ENCODE peak calls at places on chromosomes 13 and 19, in eight cellular contexts. B is HFF-Myc, F is lower leg skin, M is left lung, C is Calu3, E is progenitor cell of endocrine pancreas, S is AG04450, R is body of pancreas. J is an unnamed sample.

GRCh38 chr19:3224346-3225325 is at the start of gene CELF5:
- DNase-seq in E (peak), S (no peak), F (no peak), C (peak), R (peak), B (no peak), M (peak), J (no peak)

GRCh38 chr13:60654405-60654804 is 257.4 kb downstream of the TDRD3 start:
- DNase-seq in E (no peak), F (no peak), M (no peak), S (no peak), R (peak), C (no peak), B (no peak), J (no peak)

GRCh38 chr19:35901854-35902661 is at the start of gene HCST:
- DNase-seq in B (no peak), R (no peak), F (no peak), C (no peak), M (peak), S (no peak), E (no peak), J (no peak)

GRCh38 chr19:50952890-50953289 is at the start of gene KLK5:
- DNase-seq in C (no peak), F (no peak), E (no peak), R (no peak), S (no peak), M (no peak), B (no peak), J (no peak)

GRCh38 chr13:105787518-105788085 is 747.9 kb downstream of the EFNB2 start:
- DNase-seq in F (no peak), C (no peak), S (no peak), M (no peak), B (no peak), E (no peak), R (no peak), J (no peak)

GRCh38 chr19:58228584-58229254 is at the start of gene ZNF544:
- DNase-seq in R (peak), E (peak), M (peak), C (peak), S (peak), B (peak), F (peak), J (peak)

GRCh38 chr13:35502456-35502855 is 26.0 kb upstream of the MAB21L1 start:
- DNase-seq in M (no peak), S (no peak), B (no peak), R (no peak), C (no peak), F (no peak), E (no peak), J (no peak)

GRCh38 chr13:111532111-111532510 is 211.7 kb downstream of the TEX29 start:
- DNase-seq in B (no peak), S (no peak), F (no peak), C (no peak), M (no peak), R (no peak), E (no peak), J (no peak)

GRCh38 chr19:31659897-31660210 is 310.6 kb upstream of the TSHZ3 start:
- DNase-seq in E (no peak), R (no peak), B (no peak), C (no peak), S (no peak), M (no peak), F (no peak), J (no peak)

GRCh38 chr13:20340759-20341161 is 108.6 kb upstream of the GJB6 start:
- DNase-seq in E (no peak), F (peak), C (no peak), R (no peak), M (peak), B (no peak), S (no peak), J (peak)

GRCh38 chr13:39864221-39864620 is 208.8 kb downstream of the COG6 start:
- DNase-seq in F (no peak), B (no peak), R (no peak), M (no peak), E (no peak), C (no peak), S (no peak), J (no peak)

GRCh38 chr13:30158774-30159445 is 148.4 kb downstream of the KATNAL1 start:
- DNase-seq in F (no peak), E (no peak), B (peak), R (no peak), S (peak), C (peak), M (no peak), J (no peak)

GRCh38 chr13:113820813-113821651 is 42.8 kb downstream of the GAS6 start:
- DNase-seq in F (peak), R (no peak), B (peak), E (no peak), M (peak), C (no peak), S (peak), J (peak)

GRCh38 chr19:54882758-54883157 is 8.7 kb downstream of the FCAR start:
- DNase-seq in E (no peak), S (no peak), F (no peak), M (no peak), B (no peak), C (no peak), R (no peak), J (no peak)

GRCh38 chr13:37058801-37059135 is 720 bp downstream of the SUPT20H start:
- DNase-seq in E (no peak), F (no peak), M (no peak), C (peak), S (no peak), B (no peak), R (no peak), J (no peak)

GRCh38 chr13:46795321-46795720 is 1.6 kb downstream of the ESD start:
- DNase-seq in M (no peak), B (no peak), F (no peak), S (no peak), R (no peak), C (no peak), E (no peak), J (no peak)

GRCh38 chr13:106566682-106567420 is 1.1 kb downstream of the ARGLU1 start:
- DNase-seq in C (peak), S (no peak), R (peak), E (peak), B (peak), F (peak), M (no peak), J (peak)

GRCh38 chr13:34412817-34413365 is 529.2 kb upstream of the NBEA start:
- DNase-seq in S (no peak), C (peak), E (no peak), R (no peak), F (no peak), B (no peak), M (no peak), J (no peak)

GRCh38 chr19:16117594-16118033 is 5.9 kb downstream of the RAB8A start:
- DNase-seq in M (no peak), R (no peak), S (no peak), B (no peak), F (no peak), E (no peak), C (no peak), J (no peak)
- TF ChIP-seq CTCF in M (no peak), R (no peak), S (peak), B (no peak), F (no peak), E (no peak), C (no peak), J (no peak)

DNA sequence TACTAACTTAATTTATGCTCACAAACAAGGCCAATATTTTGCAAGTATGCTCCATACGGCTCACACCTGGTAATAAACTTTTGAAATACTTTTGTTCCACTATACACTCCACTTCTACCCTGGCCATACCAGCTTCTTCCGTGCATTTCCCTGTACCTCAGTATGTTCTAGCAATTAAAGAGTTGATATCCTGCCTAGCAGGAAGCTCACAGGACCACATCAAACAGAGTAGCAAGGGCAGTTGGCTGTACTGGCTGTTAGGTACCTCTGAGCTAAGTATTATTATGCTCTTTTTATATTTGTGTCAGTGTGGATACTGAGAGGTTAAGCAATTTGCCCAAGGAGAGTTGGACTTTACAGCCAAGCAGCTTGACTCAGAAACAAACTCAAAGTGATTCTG is 257.7 kb downstream of the SLITRK6 start:
- DNase-seq in M (no peak), R (no peak), B (no peak), S (no peak), C (no peak), F (no peak), E (no peak), J (no peak)
- TF ChIP-seq CTCF in M (no peak), R (no peak), B (no peak), S (no peak), C (no peak), F (no peak), E (no peak), J (no peak)

GRCh38 chr13:43195551-43195950 is 172.2 kb downstream of the DNAJC15 start:
- DNase-seq in F (no peak), B (no peak), C (no peak), S (no peak), M (no peak), R (no peak), E (no peak), J (no peak)
- TF ChIP-seq CTCF in F (no peak), B (peak), C (no peak), S (no peak), M (no peak), R (no peak), E (no peak), J (no peak)

GRCh38 chr19:37987356-37988332 is 80.6 kb downstream of the SIPA1L3 start:
- DNase-seq in E (no peak), S (no peak), C (no peak), M (no peak), B (no peak), R (no peak), F (no peak), J (no peak)
- TF ChIP-seq CTCF in E (peak), S (peak), C (peak), M (no peak), B (peak), R (no peak), F (no peak), J (no peak)

GRCh38 chr19:48752511-48753365 is at the start of gene FUT1:
- DNase-seq in R (peak), E (peak), C (peak), S (no peak), B (no peak), M (peak), F (peak), J (no peak)
- TF ChIP-seq CTCF in R (peak), E (peak), C (peak), S (no peak), B (no peak), M (no peak), F (no peak), J (no peak)

GRCh38 chr13:93227906-93228801 is 1.5 kb downstream of the GPC6 start:
- DNase-seq in B (no peak), E (peak), C (no peak), M (peak), F (peak), S (no peak), R (no peak), J (peak)
- TF ChIP-seq CTCF in B (peak), E (peak), C (no peak), M (no peak), F (no peak), S (peak), R (no peak), J (peak)

GRCh38 chr13:26117620-26118019 is 65.8 kb upstream of the SHISA2 start:
- DNase-seq in C (no peak), S (no peak), E (no peak), M (no peak), F (no peak), B (no peak), R (no peak), J (no peak)

GRCh38 chr13:26111797-26112196 is 60.0 kb upstream of the SHISA2 start:
- DNase-seq in C (no peak), E (no peak), M (no peak), S (no peak), B (no peak), R (no peak), F (no peak), J (no peak)

GRCh38 chr13:26112843-26113242 is 61.0 kb upstream of the SHISA2 start:
- DNase-seq in M (no peak), R (no peak), E (no peak), B (no peak), C (no peak), S (no peak), F (no peak), J (no peak)
- TF ChIP-seq CTCF in M (no peak), R (no peak), E (peak), B (peak), C (peak), S (peak), F (no peak), J (no peak)

GRCh38 chr13:53784331-53784730 is 755.7 kb downstream of the OLFM4 start:
- DNase-seq in M (no peak), R (no peak), S (no peak), F (no peak), B (no peak), E (no peak), C (no peak), J (no peak)

GRCh38 chr13:53781941-53782340 is 753.3 kb downstream of the OLFM4 start:
- DNase-seq in R (no peak), F (no peak), S (no peak), M (no peak), C (no peak), B (no peak), E (no peak), J (no peak)

GRCh38 chr13:53778937-53779336 is 750.3 kb downstream of the OLFM4 start:
- DNase-seq in C (no peak), F (no peak), S (no peak), M (no peak), R (no peak), B (no peak), E (no peak), J (no peak)

GRCh38 chr13:53783466-53783865 is 754.9 kb downstream of the OLFM4 start:
- DNase-seq in R (no peak), E (no peak), B (no peak), C (no peak), F (no peak), S (no peak), M (peak), J (no peak)

GRCh38 chr13:53782400-53783030 is 753.9 kb downstream of the OLFM4 start:
- DNase-seq in F (no peak), M (no peak), B (peak), E (peak), R (peak), C (peak), S (no peak), J (no peak)
- TF ChIP-seq CTCF in F (no peak), M (peak), B (peak), E (peak), R (peak), C (peak), S (peak), J (peak)

DNA sequence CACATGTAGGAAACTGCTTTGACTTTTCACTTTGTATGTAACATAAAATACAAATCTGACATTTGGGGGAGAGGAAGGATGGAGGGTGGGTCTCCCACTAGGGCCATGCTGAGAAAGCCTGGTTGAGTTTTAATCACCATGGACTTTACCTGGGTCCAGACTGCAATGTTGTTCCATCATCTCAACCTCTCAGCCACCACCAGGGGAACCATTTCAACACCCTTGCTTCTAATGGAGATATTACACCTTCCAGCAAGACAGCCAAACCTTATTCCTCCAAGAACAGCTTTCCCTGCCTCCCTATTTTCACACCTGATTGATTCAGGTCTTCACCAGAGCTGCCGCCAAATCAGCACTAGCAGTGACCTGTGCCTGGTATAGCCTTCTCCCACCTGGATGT is 56.0 kb downstream of the ZAR1L start:
- DNase-seq in F (no peak), E (no peak), S (no peak), R (no peak), M (no peak), C (no peak), B (no peak), J (no peak)
- TF ChIP-seq CTCF in F (no peak), E (peak), S (no peak), R (no peak), M (no peak), C (no peak), B (peak), J (peak)

J was measured in tibial artery.